ENCODE peak calls at places on chromosomes 1 and 21, in five cellular contexts. W is ovary, R is mammary epithelial cell, H is epithelial cell of proximal tubule, Z is stomach. O is an unnamed sample.

GRCh38 chr1:179137623-179138235 is 55.9 kb downstream of the TOR3A start:
- DNase-seq in W (no peak), R (no peak), H (no peak), Z (no peak), O (no peak)

GRCh38 chr1:180198186-180198585 is 31.9 kb upstream of the LHX4 start:
- DNase-seq in W (no peak), R (peak; percentile 5), H (no peak), Z (no peak), O (no peak)

GRCh38 chr1:226181996-226182714 is 4.4 kb downstream of the ACBD3 start:
- DNase-seq in W (peak; percentile 70), R (peak; percentile 50), H (no peak), Z (peak; percentile 57), O (peak; percentile 45)

GRCh38 chr21:16071082-16071481 is 341.3 kb downstream of the USP25 start:
- DNase-seq in W (peak; percentile 45), R (no peak), H (no peak), Z (no peak), O (no peak)

GRCh38 chr1:3911521-3911845 is 11.4 kb upstream of the C1orf174 start:
- DNase-seq in W (no peak), R (no peak), H (no peak), Z (no peak), O (no peak)

GRCh38 chr1:54199151-54199764 is 572 bp downstream of the CYB5RL start:
- DNase-seq in W (no peak), R (no peak), H (no peak), Z (no peak), O (no peak)

GRCh38 chr1:244231572-244232315 is 180.7 kb downstream of the ZBTB18 start:
- DNase-seq in W (peak; percentile 36), R (peak; percentile 21), H (no peak), Z (peak; percentile 46), O (no peak)

GRCh38 chr1:155801149-155801548 is 55.9 kb downstream of the GON4L start:
- DNase-seq in W (no peak), R (peak; percentile 32), H (no peak), Z (no peak), O (no peak)

GRCh38 chr1:221494670-221495069 is 247.2 kb downstream of the DUSP10 start:
- DNase-seq in W (no peak), R (peak; percentile 28), H (peak; percentile 40), Z (no peak), O (peak; percentile 18)

GRCh38 chr1:151518431-151518830 is 7.2 kb downstream of the CGN start:
- DNase-seq in W (no peak), R (no peak), H (no peak), Z (no peak), O (no peak)

GRCh38 chr1:21324368-21325137 is 34.3 kb upstream of the ECE1 start:
- DNase-seq in W (peak; percentile 80), R (peak; percentile 96), H (peak; percentile 90), Z (peak; percentile 89), O (peak; percentile 97)

GRCh38 chr21:45957551-45957950 is 24.0 kb upstream of the COL6A1 start:
- DNase-seq in W (peak; percentile 19), R (no peak), H (no peak), Z (no peak), O (no peak)

GRCh38 chr1:32765561-32766327 is 51.4 kb downstream of the YARS1 start:
- DNase-seq in W (peak; percentile 51), R (no peak), H (no peak), Z (no peak), O (no peak)

GRCh38 chr1:224387302-224387912 is 30.7 kb downstream of the CNIH4 start:
- DNase-seq in W (no peak), R (no peak), H (no peak), Z (no peak), O (no peak)

GRCh38 chr1:18094096-18094495 is 13.5 kb upstream of the IGSF21 start:
- DNase-seq in W (no peak), R (no peak), H (no peak), Z (no peak), O (no peak)

DNA sequence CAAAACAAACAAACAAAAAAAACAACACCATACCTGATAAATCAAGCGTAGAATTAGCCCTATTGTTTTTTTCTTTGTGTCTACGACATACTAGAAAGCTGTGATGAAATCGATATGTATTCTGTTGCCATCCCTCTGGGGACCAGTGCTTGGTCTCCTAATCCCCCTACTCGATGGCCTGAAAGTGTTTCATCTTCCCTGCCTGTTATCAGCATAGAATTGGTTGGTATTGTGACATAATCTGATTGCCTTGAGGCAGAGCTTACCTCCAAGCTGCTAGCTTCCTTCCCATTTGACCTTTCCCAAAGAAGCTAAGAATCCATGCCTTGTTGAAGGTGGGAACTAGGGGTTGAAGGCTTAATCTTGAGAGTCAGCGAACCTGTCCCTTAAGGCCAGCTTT is 40.7 kb upstream of the PIGV start:
- DNase-seq in W (no peak), R (no peak), H (no peak), Z (no peak), O (no peak)
- H3K4me3 ChIP-seq in W (no peak overlapping the region), R (no peak overlapping the region), H (no peak overlapping the region), Z (no peak overlapping the region), O (no peak overlapping the region)

GRCh38 chr1:1274931-1275431 is 1.3 kb upstream of the UBE2J2 start:
- DNase-seq in W (peak; percentile 41), R (no peak), H (no peak), Z (no peak), O (no peak)
- H3K4me3 ChIP-seq in W (no peak overlapping the region), R (no peak overlapping the region), H (peak overlapping the region; percentile 73), Z (peak overlapping the region; percentile 98), O (no peak overlapping the region)

GRCh38 chr1:31577515-31578191 is 1.3 kb downstream of the TINAGL1 start:
- DNase-seq in W (no peak), R (peak; percentile 66), H (peak; percentile 56), Z (no peak), O (no peak)
- H3K4me3 ChIP-seq in W (peak overlapping the region; percentile 52), R (peak overlapping the region; percentile 90), H (peak overlapping the region; percentile 94), Z (peak overlapping the region; percentile 67), O (peak overlapping the region; percentile 53)

GRCh38 chr21:41666641-41667051 is 100.2 kb downstream of the RIPK4 start:
- DNase-seq in W (no peak), R (no peak), H (no peak), Z (no peak), O (no peak)
- H3K4me3 ChIP-seq in W (no peak overlapping the region), R (no peak overlapping the region), H (no peak overlapping the region), Z (no peak overlapping the region), O (no peak overlapping the region)

DNA sequence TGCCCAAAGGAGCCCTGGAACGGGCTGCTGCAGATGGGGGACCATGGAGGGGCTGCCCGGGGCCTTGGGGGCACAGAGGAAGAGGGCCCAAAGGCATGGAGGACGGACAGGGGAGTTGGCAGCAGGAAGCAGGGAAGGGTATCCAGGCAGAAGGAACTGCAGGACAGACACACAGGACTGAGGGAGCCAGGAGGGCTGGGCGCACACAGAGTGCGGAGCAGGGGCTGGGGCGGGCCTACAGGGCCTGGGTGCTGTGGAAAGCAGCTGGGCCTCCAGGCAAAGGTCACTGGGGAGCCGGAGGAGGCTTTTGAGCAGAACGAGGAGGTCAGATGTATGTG is 28.1 kb downstream of the KRTAP10-1 start:
- DNase-seq in W (no peak), R (no peak), H (no peak), Z (no peak), O (no peak)
- H3K4me3 ChIP-seq in W (no peak overlapping the region), R (no peak overlapping the region), H (no peak overlapping the region), Z (no peak overlapping the region), O (no peak overlapping the region)

GRCh38 chr21:30642564-30642963 is at the start of gene KRTAP20-3:
- DNase-seq in W (no peak), R (no peak), H (no peak), Z (no peak), O (no peak)

GRCh38 chr21:30634906-30635305 is at the start of gene KRTAP20-2:
- DNase-seq in W (no peak), R (no peak), H (no peak), Z (no peak), O (no peak)

GRCh38 chr21:30638686-30639085 is 3.7 kb downstream of the KRTAP20-2 start:
- DNase-seq in W (no peak), R (no peak), H (no peak), Z (no peak), O (no peak)
- H3K4me3 ChIP-seq in W (no peak overlapping the region), R (no peak overlapping the region), H (no peak overlapping the region), Z (no peak overlapping the region), O (no peak overlapping the region)

GRCh38 chr1:9384751-9385245 is 92.1 kb downstream of the SPSB1 start:
- DNase-seq in W (no peak), R (no peak), H (no peak), Z (no peak), O (no peak)
- H3K4me3 ChIP-seq in W (no peak overlapping the region), R (no peak overlapping the region), H (no peak overlapping the region), Z (no peak overlapping the region), O (no peak overlapping the region)